ENCODE peak calls at places on chromosomes 11 and 22, in seven cellular contexts. K is CD4-positive, alpha-beta T cell; R is astrocyte of the cerebellum; J is AG04449; X is psoas muscle; U is IMR-90; I is vagina. V is an unnamed sample.

GRCh38 chr11:101944896-101945295 is 28.6 kb upstream of the ANGPTL5 start:
- DNase-seq in K (no peak), R (no peak), J (no peak), X (no peak), U (no peak), I (no peak), V (no peak)

GRCh38 chr22:46457502-46458488 is 79.6 kb downstream of the CELSR1 start:
- DNase-seq in K (no peak), R (no peak), J (no peak), X (no peak), U (peak; percentile 64), I (no peak), V (peak; percentile 75)

GRCh38 chr11:123000721-123001120 is 19.1 kb upstream of the BSX start:
- DNase-seq in K (no peak), R (no peak), J (no peak), X (no peak), U (no peak), I (no peak), V (no peak)

GRCh38 chr22:27918351-27919221 is 470 bp downstream of the PITPNB start:
- DNase-seq in K (peak; percentile 18), R (peak; percentile 19), J (no peak), X (peak; percentile 70), U (peak; percentile 45), I (no peak), V (peak; percentile 41)

GRCh38 chr11:111044751-111045407 is 200.6 kb upstream of the POU2AF2 start:
- DNase-seq in K (no peak), R (no peak), J (no peak), X (no peak), U (no peak), I (no peak), V (no peak)

GRCh38 chr11:48093323-48093722 is 113.0 kb downstream of the PTPRJ start:
- DNase-seq in K (no peak), R (no peak), J (no peak), X (no peak), U (no peak), I (no peak), V (no peak)

GRCh38 chr11:121416909-121417567 is 35.1 kb upstream of the SORL1 start:
- DNase-seq in K (peak; percentile 35), R (peak; percentile 99), J (peak; percentile 21), X (peak; percentile 85), U (peak; percentile 48), I (no peak), V (peak; percentile 7)

GRCh38 chr11:77471520-77472234 is 2.2 kb downstream of the PAK1 start:
- DNase-seq in K (no peak), R (no peak), J (no peak), X (no peak), U (no peak), I (no peak), V (no peak)

GRCh38 chr11:78156081-78156844 is 16.8 kb upstream of the ALG8 start:
- DNase-seq in K (no peak), R (no peak), J (no peak), X (no peak), U (no peak), I (no peak), V (no peak)

GRCh38 chr11:128894685-128895084 is 3.5 kb downstream of the KCNJ5 start:
- DNase-seq in K (no peak), R (no peak), J (no peak), X (no peak), U (no peak), I (no peak), V (no peak)

GRCh38 chr11:111976614-111977140 is 39.5 kb downstream of the DIXDC1 start:
- DNase-seq in K (no peak), R (no peak), J (no peak), X (no peak), U (no peak), I (no peak), V (no peak)

GRCh38 chr11:112012877-112013276 is 12.3 kb upstream of the DLAT start:
- DNase-seq in K (no peak), R (peak; percentile 26), J (no peak), X (no peak), U (peak; percentile 52), I (no peak), V (no peak)

GRCh38 chr22:42443240-42444059 is 11.2 kb upstream of the NFAM1 start:
- DNase-seq in K (no peak), R (no peak), J (no peak), X (no peak), U (no peak), I (no peak), V (no peak)

GRCh38 chr11:118305726-118306125 is 1.2 kb downstream of the CD3E start:
- DNase-seq in K (peak; percentile 28), R (no peak), J (no peak), X (no peak), U (no peak), I (no peak), V (no peak)

GRCh38 chr11:119144825-119145476 is 3.9 kb upstream of the ABCG4 start:
- DNase-seq in K (no peak), R (peak; percentile 39), J (no peak), X (peak; percentile 66), U (peak; percentile 68), I (no peak), V (peak; percentile 57)

GRCh38 chr11:31798057-31799035 is 12.8 kb downstream of the PAX6 start:
- DNase-seq in K (no peak), R (no peak), J (no peak), X (peak; percentile 54), U (no peak), I (peak; percentile 72), V (no peak)

GRCh38 chr11:12288212-12288933 is 89.0 kb upstream of the PARVA start:
- DNase-seq in K (peak; percentile 23), R (peak; percentile 85), J (peak; percentile 83), X (peak; percentile 86), U (peak; percentile 94), I (peak; percentile 74), V (peak; percentile 94)

DNA sequence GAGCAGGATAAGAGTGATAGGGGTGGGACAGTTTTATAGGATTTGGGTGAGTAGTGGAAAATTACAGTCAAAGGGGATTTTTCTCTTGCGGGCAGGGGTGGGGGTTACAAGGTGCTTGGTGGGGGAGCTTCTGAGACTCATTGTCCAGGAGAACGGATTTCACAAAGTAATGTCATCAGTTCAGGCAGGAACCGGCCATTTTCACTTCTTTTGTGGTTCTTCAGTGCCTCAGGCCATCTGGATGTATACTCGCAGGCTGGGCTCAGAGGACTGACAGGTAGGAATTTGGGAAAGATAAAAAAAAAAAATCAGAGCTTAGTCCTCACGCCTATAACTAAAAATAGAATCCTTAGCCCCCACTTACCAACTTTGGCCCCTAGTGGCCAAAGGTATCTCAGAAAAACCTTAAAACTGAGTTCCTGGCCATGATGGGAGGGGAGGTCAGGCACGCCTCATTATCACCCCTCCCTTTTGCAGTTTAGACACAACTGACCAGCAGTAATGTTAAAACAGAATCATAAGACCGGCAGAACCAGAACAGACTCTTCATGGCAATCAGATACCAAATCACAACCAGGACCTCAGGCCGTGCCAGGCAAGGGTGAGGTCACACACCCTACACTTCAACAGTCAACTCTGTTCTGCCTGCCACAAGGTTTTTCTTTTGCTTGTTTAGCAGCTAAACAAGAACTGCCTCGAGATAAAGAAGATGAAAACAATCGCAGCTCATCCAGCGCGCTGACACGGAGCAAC is 8.9 kb upstream of the APOBEC3G start:
- DNase-seq in K (no peak), R (no peak), J (no peak), X (no peak), U (no peak), I (no peak), V (no peak)
- TF ChIP-seq CTCF in K (no peak), R (no peak), J (no peak), X (no peak), U (no peak), I (no peak), V (peak; percentile 38)

GRCh38 chr22:50674127-50674493 is 1.5 kb downstream of the SHANK3 start:
- DNase-seq in K (no peak), R (no peak), J (no peak), X (no peak), U (no peak), I (no peak), V (no peak)

GRCh38 chr22:50676211-50676636 is 3.6 kb downstream of the SHANK3 start:
- DNase-seq in K (no peak), R (no peak), J (no peak), X (no peak), U (no peak), I (peak; percentile 84), V (no peak)

GRCh38 chr22:50675553-50676199 is 3.1 kb downstream of the SHANK3 start:
- DNase-seq in K (no peak), R (no peak), J (no peak), X (no peak), U (no peak), I (peak; percentile 61), V (no peak)

GRCh38 chr22:50673231-50674126 is 856 bp downstream of the SHANK3 start:
- DNase-seq in K (no peak), R (no peak), J (no peak), X (no peak), U (no peak), I (no peak), V (no peak)

GRCh38 chr22:50674606-50675552 is 2.3 kb downstream of the SHANK3 start:
- DNase-seq in K (no peak), R (no peak), J (no peak), X (no peak), U (no peak), I (no peak), V (no peak)
- TF ChIP-seq CTCF in K (no peak), R (no peak), J (no peak), X (no peak), U (no peak), I (no peak), V (no peak)

GRCh38 chr11:135074397-135074998 is 662.5 kb upstream of the B3GAT1 start:
- DNase-seq in K (no peak), R (no peak), J (no peak), X (no peak), U (no peak), I (no peak), V (no peak)
- TF ChIP-seq CTCF in K (no peak), R (peak; percentile 42), J (peak; percentile 10), X (no peak), U (no peak), I (no peak), V (no peak)

GRCh38 chr22:48694296-48694883 is 1133.3 kb downstream of the BRD1 start:
- DNase-seq in K (no peak), R (no peak), J (no peak), X (peak; percentile 29), U (no peak), I (no peak), V (no peak)
- TF ChIP-seq CTCF in K (no peak), R (no peak), J (no peak), X (no peak), U (no peak), I (no peak), V (no peak)

DNA sequence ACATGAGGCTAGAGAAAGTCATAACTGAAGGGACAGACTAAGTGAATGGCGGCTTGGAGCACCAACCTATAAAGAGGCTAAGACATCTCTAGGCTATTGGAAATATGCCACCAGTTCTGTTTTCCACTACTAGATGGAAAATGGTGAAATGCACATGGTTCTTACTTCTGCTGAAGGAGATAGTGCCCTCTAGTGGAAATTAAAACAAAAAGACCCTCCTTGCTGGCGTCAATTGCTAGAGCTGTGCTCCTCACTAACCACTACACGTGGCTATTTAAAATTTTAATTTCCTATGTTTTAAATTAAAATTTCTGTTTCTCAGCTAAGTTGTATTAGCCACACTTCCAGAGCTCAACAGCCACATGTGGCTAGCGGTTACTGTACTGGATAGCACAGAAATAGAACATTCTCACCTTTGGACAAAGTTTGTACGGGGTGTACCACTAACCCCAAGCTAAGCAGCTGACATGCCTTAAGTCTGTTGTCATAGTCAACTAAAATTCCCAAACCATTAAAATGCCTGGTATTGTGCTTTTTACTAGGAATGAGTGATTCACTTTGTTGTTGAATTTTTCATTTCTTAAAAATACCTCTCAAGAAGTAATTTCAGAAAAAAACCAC is 34.1 kb upstream of the CALCA start:
- DNase-seq in K (no peak), R (peak; percentile 4), J (no peak), X (no peak), U (peak; percentile 46), I (no peak), V (peak; percentile 53)
- TF ChIP-seq CTCF in K (peak; percentile 63), R (no peak), J (peak; percentile 17), X (peak; percentile 36), U (peak; percentile 40), I (no peak), V (peak; percentile 78)

V was measured in HFFc6.